ENCODE peak calls at places on chromosome 6, in five cellular contexts. One of them, this sample, is unnamed.

GRCh38 chr6:106081715-106082114 is 4.4 kb upstream of the PRDM1 start:
- DNase-seq in GM04504: no peak
- DNase-seq in ACHN: no peak
- DNase-seq in MCF 10A: no peak
- DNase-seq in left ventricle myocardium inferior: no peak
- DNase-seq in this sample: no peak

GRCh38 chr6:161079566-161080262 is 88.1 kb downstream of the MAP3K4 start:
- DNase-seq in MCF 10A: peak
- DNase-seq in GM04504: peak
- DNase-seq in ACHN: no peak
- DNase-seq in left ventricle myocardium inferior: no peak
- DNase-seq in this sample: peak

GRCh38 chr6:117597755-117598154 is 4.6 kb downstream of the GOPC start:
- DNase-seq in MCF 10A: no peak
- DNase-seq in ACHN: no peak
- DNase-seq in GM04504: no peak
- DNase-seq in left ventricle myocardium inferior: no peak
- DNase-seq in this sample: no peak

GRCh38 chr6:142950291-142950690 is 5.3 kb upstream of the HIVEP2 start:
- DNase-seq in GM04504: no peak
- DNase-seq in MCF 10A: no peak
- DNase-seq in left ventricle myocardium inferior: no peak
- DNase-seq in ACHN: no peak
- DNase-seq in this sample: no peak

GRCh38 chr6:52925919-52926792 is 16.7 kb upstream of the GSTA3 start:
- DNase-seq in MCF 10A: no peak
- DNase-seq in left ventricle myocardium inferior: no peak
- DNase-seq in GM04504: no peak
- DNase-seq in ACHN: no peak
- DNase-seq in this sample: no peak

GRCh38 chr6:155611742-155612141 is 156.1 kb upstream of the NOX3 start:
- DNase-seq in left ventricle myocardium inferior: no peak
- DNase-seq in ACHN: no peak
- DNase-seq in MCF 10A: no peak
- DNase-seq in GM04504: no peak
- DNase-seq in this sample: no peak

GRCh38 chr6:26243742-26244141 is 121.3 kb upstream of the BTN3A2 start:
- DNase-seq in left ventricle myocardium inferior: no peak
- DNase-seq in MCF 10A: no peak
- DNase-seq in ACHN: no peak
- DNase-seq in GM04504: no peak
- DNase-seq in this sample: no peak

GRCh38 chr6:31513456-31514165 is 15.2 kb upstream of the MCCD1 start:
- DNase-seq in MCF 10A: no peak
- DNase-seq in left ventricle myocardium inferior: no peak
- DNase-seq in ACHN: no peak
- DNase-seq in GM04504: no peak
- DNase-seq in this sample: no peak

GRCh38 chr6:37314117-37314802 is 39.5 kb upstream of the RNF8 start:
- DNase-seq in ACHN: no peak
- DNase-seq in left ventricle myocardium inferior: no peak
- DNase-seq in MCF 10A: no peak
- DNase-seq in GM04504: no peak
- DNase-seq in this sample: no peak

GRCh38 chr6:112282217-112282616 is 27.9 kb upstream of the LAMA4 start:
- DNase-seq in left ventricle myocardium inferior: peak
- DNase-seq in ACHN: peak
- DNase-seq in GM04504: peak
- DNase-seq in MCF 10A: peak
- DNase-seq in this sample: peak

GRCh38 chr6:8462694-8463093 is 27.3 kb upstream of the SLC35B3 start:
- DNase-seq in GM04504: no peak
- DNase-seq in MCF 10A: no peak
- DNase-seq in ACHN: no peak
- DNase-seq in left ventricle myocardium inferior: no peak
- DNase-seq in this sample: no peak

GRCh38 chr6:62357826-62358225 is 71.8 kb upstream of the KHDRBS2 start:
- DNase-seq in GM04504: no peak
- DNase-seq in left ventricle myocardium inferior: no peak
- DNase-seq in ACHN: no peak
- DNase-seq in MCF 10A: no peak
- DNase-seq in this sample: no peak

This sample was measured in adipocyte.